ENCODE peak calls at places on chromosomes 2 and 18, in four cellular contexts. F is astrocyte of the cerebellum, D is HL-60, O is bronchial epithelial cell. J is an unnamed sample.

GRCh38 chr2:150681120-150681796 is 193.8 kb upstream of the RND3 start:
- DNase-seq in F (no peak), D (peak; percentile 9), O (peak; percentile 65), J (peak; percentile 43)

GRCh38 chr18:12460874-12461273 is 53.1 kb downstream of the PRELID3A start:
- DNase-seq in F (no peak), D (no peak), O (no peak), J (no peak)

GRCh38 chr18:79395761-79396404 is at the start of gene NFATC1:
- DNase-seq in F (no peak), D (peak; percentile 73), O (peak; percentile 35), J (peak; percentile 67)

GRCh38 chr2:36461039-36461681 is 105.6 kb downstream of the CRIM1 start:
- DNase-seq in F (peak; percentile 92), D (no peak), O (peak; percentile 93), J (peak; percentile 89)

GRCh38 chr2:6896930-6897759 is 19.6 kb downstream of the RSAD2 start:
- DNase-seq in F (no peak), D (no peak), O (peak; percentile 32), J (peak; percentile 7)

GRCh38 chr2:111986116-111986900 is 68.8 kb upstream of the TMEM87B start:
- DNase-seq in F (no peak), D (no peak), O (no peak), J (no peak)

GRCh38 chr18:48607049-48607984 is 68.5 kb downstream of the CTIF start:
- DNase-seq in F (peak; percentile 94), D (no peak), O (no peak), J (no peak)

GRCh38 chr18:26271917-26272549 is 45.8 kb downstream of the TAF4B start:
- DNase-seq in F (no peak), D (no peak), O (no peak), J (no peak)

GRCh38 chr18:45068563-45069191 is 388.0 kb downstream of the SETBP1 start:
- DNase-seq in F (no peak), D (no peak), O (no peak), J (peak; percentile 38)

GRCh38 chr2:164061129-164061746 is 325.4 kb upstream of the FIGN start:
- DNase-seq in F (peak; percentile 9), D (peak; percentile 22), O (peak; percentile 35), J (peak; percentile 48)

GRCh38 chr2:61233581-61233980 is 71.6 kb downstream of the C2orf74 start:
- DNase-seq in F (no peak), D (no peak), O (no peak), J (no peak)

GRCh38 chr2:8754056-8754790 is 72.4 kb downstream of the ID2 start:
- DNase-seq in F (peak; percentile 28), D (no peak), O (no peak), J (no peak)

GRCh38 chr18:49247786-49248185 is 212.7 kb downstream of the DYM start:
- DNase-seq in F (no peak), D (no peak), O (peak; percentile 25), J (no peak)

GRCh38 chr2:43222472-43223146 is 3.8 kb downstream of the ZFP36L2 start:
- DNase-seq in F (no peak), D (no peak), O (peak; percentile 59), J (peak; percentile 36)

GRCh38 chr2:30758315-30758714 is 48.9 kb downstream of the CAPN13 start:
- DNase-seq in F (no peak), D (no peak), O (no peak), J (no peak)

GRCh38 chr2:42359894-42360483 is 1.0 kb downstream of the COX7A2L start:
- DNase-seq in F (no peak), D (peak; percentile 77), O (peak; percentile 36), J (peak; percentile 43)

GRCh38 chr18:13136689-13137040 is 81.9 kb upstream of the LDLRAD4 start:
- DNase-seq in F (no peak), D (no peak), O (no peak), J (no peak)

GRCh38 chr2:233387667-233388528 is 33.6 kb downstream of the DGKD start:
- DNase-seq in F (peak; percentile 94), D (no peak), O (no peak), J (no peak)

GRCh38 chr2:161418715-161419337 is 2.7 kb downstream of the TBR1 start:
- DNase-seq in F (no peak), D (peak; percentile 44), O (no peak), J (no peak)

GRCh38 chr2:236866542-236867340 is 218.9 kb upstream of the COPS8 start:
- DNase-seq in F (no peak), D (peak; percentile 23), O (no peak), J (no peak)

GRCh38 chr2:85501244-85501643 is 37.7 kb upstream of the MAT2A start:
- DNase-seq in F (no peak), D (peak; percentile 91), O (no peak), J (peak; percentile 19)

GRCh38 chr2:17578466-17578928 is 38.0 kb downstream of the VSNL1 start:
- DNase-seq in F (no peak), D (no peak), O (peak; percentile 10), J (no peak)

GRCh38 chr2:64978514-64979268 is 10.5 kb upstream of the SLC1A4 start:
- DNase-seq in F (no peak), D (no peak), O (peak; percentile 61), J (peak; percentile 58)

GRCh38 chr18:46169464-46169941 is 65.3 kb downstream of the HAUS1 start:
- DNase-seq in F (peak; percentile 53), D (no peak), O (peak; percentile 75), J (peak; percentile 55)

GRCh38 chr2:55014962-55015939 is 35.0 kb downstream of the RTN4 start:
- DNase-seq in F (peak; percentile 73), D (peak; percentile 58), O (peak; percentile 69), J (peak; percentile 73)

DNA sequence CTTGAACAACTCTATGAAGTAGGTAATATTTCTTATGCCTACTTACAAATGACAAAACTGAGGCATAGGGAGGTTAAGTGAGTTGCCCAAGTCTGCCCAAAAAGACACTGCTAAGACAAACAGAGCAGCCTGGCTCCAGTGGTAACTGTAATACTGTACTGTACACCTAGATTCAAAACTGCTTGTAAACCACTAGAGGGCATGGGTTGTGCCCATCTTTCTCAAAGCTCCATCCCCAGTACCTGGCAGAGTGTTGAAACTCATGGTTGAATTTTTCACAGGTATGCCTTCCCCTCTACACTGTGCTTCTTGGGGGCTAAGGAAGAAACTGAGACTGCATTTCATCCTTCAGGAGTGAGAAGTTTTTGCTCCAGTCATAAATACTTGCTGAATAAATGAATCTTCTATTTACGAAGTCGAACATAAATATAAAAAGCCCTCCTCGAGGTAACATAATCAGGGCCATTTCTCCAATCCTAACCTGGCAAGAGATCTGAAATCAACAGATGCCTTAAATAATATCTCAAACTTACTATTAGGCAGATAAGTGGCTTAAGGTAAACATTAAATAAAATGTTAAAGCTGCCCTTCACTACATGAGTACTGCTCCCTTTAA is 2.0 kb downstream of the PPP4R1 start:
- DNase-seq in F (no peak), D (peak; percentile 67), O (peak; percentile 84), J (peak; percentile 86)
- H3K4me3 ChIP-seq in F (peak overlapping the region; percentile 79), D (no peak overlapping the region), O (peak overlapping the region; percentile 47), J (peak overlapping the region; percentile 82)

GRCh38 chr2:23629417-23630110 is 244.6 kb downstream of the KLHL29 start:
- DNase-seq in F (no peak), D (no peak), O (no peak), J (no peak)
- TF ChIP-seq CTCF in F (no peak), D (no peak), O (no peak), J (no peak)

DNA sequence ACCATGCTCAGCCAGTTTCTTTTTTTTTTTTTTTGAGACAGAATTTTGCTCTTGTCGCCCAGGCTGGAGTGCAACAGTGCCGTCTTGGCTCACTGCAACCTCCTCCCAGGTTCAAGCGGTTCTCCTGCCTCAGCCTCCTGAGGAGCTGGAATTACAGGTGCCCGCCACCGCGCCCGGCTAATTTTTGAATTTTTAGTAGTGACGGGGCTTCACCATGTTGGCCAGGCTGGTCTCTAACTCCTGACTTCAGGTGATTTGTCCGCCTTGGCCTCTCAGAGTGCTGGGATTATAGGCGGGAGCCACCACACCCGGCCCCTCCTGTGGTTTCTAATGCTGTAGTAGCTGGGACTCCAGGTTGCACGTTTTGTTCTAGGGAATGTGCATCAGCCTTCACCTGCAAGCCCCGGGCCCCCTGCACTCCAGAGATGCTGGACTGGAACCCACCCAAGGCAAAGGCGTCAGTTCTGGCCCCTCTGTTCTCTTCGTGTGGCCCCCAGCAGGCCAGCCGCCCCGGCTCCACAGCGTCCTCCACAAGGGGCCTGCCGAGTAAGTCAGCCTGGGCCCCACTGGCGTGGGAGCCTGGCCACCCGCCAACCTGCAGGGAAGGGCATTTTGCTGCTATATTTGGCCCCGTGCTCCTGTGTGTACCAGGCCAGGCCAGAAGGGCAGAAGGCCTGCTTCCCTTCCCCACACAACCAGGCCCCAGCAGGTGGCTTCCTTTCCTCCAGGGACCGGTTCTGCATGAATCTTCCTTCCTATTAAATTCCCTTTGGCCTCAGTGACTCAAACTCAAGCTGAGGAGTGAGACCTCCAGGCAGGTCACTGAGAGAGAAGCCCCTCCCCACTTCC is 25.7 kb upstream of the B3GNT7 start:
- DNase-seq in F (no peak), D (no peak), O (no peak), J (no peak)
- H3K4me3 ChIP-seq in F (no peak overlapping the region), D (no peak overlapping the region), O (no peak overlapping the region), J (no peak overlapping the region)

DNA sequence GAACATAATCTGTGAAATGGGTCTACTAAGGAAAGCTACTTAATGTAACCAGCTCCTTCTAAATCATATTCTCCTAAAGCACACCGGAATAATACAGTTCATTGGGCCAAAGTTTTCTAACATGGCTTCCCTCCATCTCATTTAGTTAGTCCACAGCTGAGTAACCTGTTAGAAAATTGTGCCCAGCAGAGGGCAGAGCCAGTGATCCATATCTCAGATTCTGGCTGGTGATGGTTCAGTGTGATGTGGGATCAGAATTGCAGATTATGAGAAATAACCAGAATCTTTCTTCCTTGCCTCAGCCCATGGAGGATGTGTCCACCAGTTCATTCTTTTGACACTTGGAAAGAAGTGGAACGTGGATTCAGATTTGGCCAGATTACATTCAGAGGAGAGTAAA is 9.4 kb upstream of the CTLA4 start:
- DNase-seq in F (no peak), D (no peak), O (no peak), J (no peak)
- TF ChIP-seq CTCF in F (no peak), D (no peak), O (no peak), J (no peak)